ENCODE peak calls at places on chromosomes 11 and 22, in four cellular contexts. P, S, K and C are unnamed samples.

GRCh38 chr22:27260087-27260730 is 541.3 kb downstream of the MN1 start:
- DNase-seq in P (no peak), S (peak; percentile 26), K (peak; percentile 94), C (no peak)

GRCh38 chr11:26199341-26199740 is 132.6 kb upstream of the ANO3 start:
- DNase-seq in P (peak; percentile 20), S (no peak), K (no peak), C (no peak)

GRCh38 chr22:31148953-31149627 is 8.8 kb upstream of the PLA2G3 start:
- DNase-seq in P (peak; percentile 78), S (peak; percentile 94), K (peak; percentile 83), C (peak; percentile 84)

GRCh38 chr11:26276798-26277424 is 55.0 kb upstream of the ANO3 start:
- DNase-seq in P (peak; percentile 65), S (peak; percentile 87), K (peak; percentile 67), C (peak; percentile 70)

GRCh38 chr11:76176463-76176862 is 29.8 kb downstream of the WNT11 start:
- DNase-seq in P (no peak), S (peak; percentile 24), K (no peak), C (no peak)

GRCh38 chr11:130979386-130979972 is 63.2 kb upstream of the SNX19 start:
- DNase-seq in P (peak; percentile 76), S (peak; percentile 82), K (peak; percentile 69), C (peak; percentile 39)

GRCh38 chr22:39996732-39997131 is 2.0 kb downstream of the FAM83F start:
- DNase-seq in P (no peak), S (no peak), K (no peak), C (no peak)

GRCh38 chr11:128632151-128632791 is 44.9 kb upstream of the ETS1 start:
- DNase-seq in P (peak; percentile 78), S (peak; percentile 88), K (peak; percentile 80), C (peak; percentile 68)

GRCh38 chr11:76086713-76087635 is 119.3 kb downstream of the WNT11 start:
- DNase-seq in P (peak; percentile 88), S (no peak), K (no peak), C (no peak)

GRCh38 chr22:35664955-35665577 is 16.8 kb downstream of the APOL6 start:
- DNase-seq in P (no peak), S (peak; percentile 37), K (no peak), C (no peak)

GRCh38 chr11:72478596-72479143 is 44.3 kb upstream of the CLPB start:
- DNase-seq in P (peak; percentile 13), S (no peak), K (no peak), C (no peak)

DNA sequence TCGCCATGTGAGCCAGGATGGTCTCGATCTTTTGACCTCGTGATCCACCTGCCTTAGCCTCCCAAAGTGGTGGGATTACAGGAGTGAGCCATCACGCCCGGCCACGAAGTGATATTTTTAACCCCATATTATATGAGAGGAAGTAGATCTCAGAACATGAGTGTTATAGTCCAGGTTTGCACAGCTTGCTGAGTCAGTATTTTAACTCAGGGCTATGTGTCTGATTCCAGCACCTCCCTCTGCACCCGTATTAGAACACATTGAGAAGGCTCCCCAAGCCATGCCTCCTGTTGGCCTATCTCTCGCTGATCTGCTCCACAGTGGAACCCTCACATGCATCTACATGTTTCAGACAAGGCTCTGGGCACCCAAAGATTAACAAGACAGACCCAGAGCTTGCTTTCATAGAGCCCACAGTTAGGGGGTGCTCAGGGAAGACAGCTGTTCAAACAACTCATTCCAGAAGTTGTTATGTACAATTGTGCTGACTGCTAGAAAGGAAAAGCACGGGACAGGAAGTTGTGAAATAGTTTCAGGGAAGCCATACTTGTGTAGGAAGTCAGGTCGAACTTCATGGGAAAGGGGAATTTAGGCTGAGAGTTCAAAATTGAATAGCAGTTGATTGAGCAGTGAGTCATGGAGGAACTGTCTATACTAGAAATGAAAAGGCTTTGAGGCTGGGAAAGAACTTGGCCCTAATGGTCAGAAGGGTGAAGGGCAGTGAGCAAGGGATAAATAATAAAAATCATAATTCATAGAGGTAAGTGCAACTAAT is 49.3 kb upstream of the CLPB start:
- DNase-seq in P (peak; percentile 9), S (no peak), K (no peak), C (peak; percentile 17)
- TF ChIP-seq EZH2phosphoT487 in P (no peak), S (no peak), K (no peak), C (no peak)

DNA sequence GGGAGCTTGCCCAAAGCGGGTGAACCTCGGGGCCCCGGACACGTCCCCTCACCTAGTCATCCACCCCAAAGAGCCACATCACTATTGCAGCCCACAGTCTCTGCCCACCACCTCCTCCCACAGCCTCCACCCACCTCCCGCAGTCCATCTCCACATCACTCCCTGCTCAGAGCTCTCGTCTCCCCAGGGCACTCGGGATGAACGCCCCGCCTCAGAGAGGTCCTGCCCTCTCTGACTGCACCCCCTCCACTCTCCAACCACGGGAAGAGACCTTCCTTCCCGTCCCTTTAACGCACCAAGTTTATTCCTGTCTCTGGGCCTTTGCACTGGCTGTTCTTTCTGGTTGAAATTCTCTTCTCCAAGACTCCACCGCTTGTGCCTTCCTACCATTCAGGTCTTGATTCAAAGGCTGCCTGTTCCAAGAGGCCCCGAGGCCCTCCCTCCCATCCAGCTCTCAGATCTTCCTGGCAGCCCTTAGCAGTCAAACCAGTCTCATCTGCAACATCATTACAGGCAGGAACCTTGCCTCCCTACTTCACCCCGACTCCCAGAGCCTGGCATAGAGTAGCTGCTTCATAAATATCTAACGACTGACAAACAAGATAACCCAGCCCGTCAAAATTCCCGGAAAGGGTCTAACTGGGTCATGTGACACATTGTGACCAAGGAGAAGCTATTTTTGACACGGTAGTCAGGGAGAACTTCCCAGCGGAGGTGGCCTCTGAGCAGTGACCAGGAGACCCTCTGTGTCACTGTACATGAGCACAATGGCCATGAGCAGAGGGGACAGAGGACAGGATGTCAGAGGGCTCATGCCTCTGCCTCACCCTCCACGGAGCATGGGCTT is 11.1 kb downstream of the KCNJ4 start:
- DNase-seq in P (no peak), S (no peak), K (no peak), C (no peak)
- H3K4me2 ChIP-seq in P (no peak overlapping the region), S (no peak overlapping the region), K (no peak overlapping the region), C (no peak overlapping the region)

GRCh38 chr11:65900899-65901180 is 652 bp upstream of the FOSL1 start:
- DNase-seq in P (no peak), S (no peak), K (no peak), C (no peak)

GRCh38 chr11:65903715-65904114 is 3.5 kb upstream of the FOSL1 start:
- DNase-seq in P (no peak), S (no peak), K (no peak), C (no peak)

GRCh38 chr11:65900125-65900898 is at the start of gene FOSL1:
- DNase-seq in P (peak; percentile 98), S (peak; percentile 98), K (peak; percentile 84), C (peak; percentile 95)

GRCh38 chr11:65906602-65907001 is 6.4 kb upstream of the FOSL1 start:
- DNase-seq in P (peak; percentile 54), S (no peak), K (no peak), C (no peak)

DNA sequence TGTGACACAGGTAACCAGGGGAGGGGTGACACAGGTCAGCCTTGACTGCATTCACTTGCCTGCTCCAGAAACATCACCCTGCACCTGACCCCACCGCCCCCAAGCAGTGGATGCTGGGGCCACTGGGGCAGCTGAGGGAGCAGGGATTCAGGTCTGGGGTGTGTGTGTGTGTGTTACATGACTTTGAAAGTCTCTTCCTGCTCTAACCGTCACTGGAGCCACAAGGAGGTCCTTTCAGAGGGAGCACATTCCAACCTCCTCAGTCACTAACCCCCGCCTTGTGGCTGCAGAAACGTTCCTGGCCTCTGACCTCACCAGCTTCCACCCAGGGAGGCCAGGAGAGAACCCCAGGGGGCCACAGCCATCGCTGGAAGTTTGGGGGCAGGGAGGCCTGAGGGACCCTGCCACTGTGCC is 2.9 kb upstream of the FOSL1 start:
- DNase-seq in P (peak; percentile 95), S (peak; percentile 72), K (peak; percentile 28), C (peak; percentile 69)
- TF ChIP-seq EZH2phosphoT487 in P (no peak), S (no peak), K (no peak), C (no peak)

GRCh38 chr22:42596863-42597530 is 17.7 kb downstream of the POLDIP3 start:
- DNase-seq in P (no peak), S (no peak), K (no peak), C (no peak)

GRCh38 chr22:42604403-42604802 is 10.3 kb downstream of the POLDIP3 start:
- DNase-seq in P (peak; percentile 49), S (no peak), K (no peak), C (no peak)

GRCh38 chr22:42603427-42603826 is 11.3 kb downstream of the POLDIP3 start:
- DNase-seq in P (no peak), S (no peak), K (no peak), C (no peak)

GRCh38 chr22:42601879-42602465 is 12.7 kb downstream of the POLDIP3 start:
- DNase-seq in P (no peak), S (no peak), K (no peak), C (no peak)

GRCh38 chr22:42602470-42602869 is 12.2 kb downstream of the POLDIP3 start:
- DNase-seq in P (no peak), S (no peak), K (no peak), C (no peak)
- H3K4me2 ChIP-seq in P (no peak overlapping the region), S (no peak overlapping the region), K (no peak overlapping the region), C (no peak overlapping the region)

GRCh38 chr22:32395107-32395506 is 16.9 kb downstream of the RTCB start:
- DNase-seq in P (no peak), S (no peak), K (no peak), C (no peak)

GRCh38 chr22:32401486-32401885 is 10.6 kb downstream of the RTCB start:
- DNase-seq in P (no peak), S (no peak), K (no peak), C (no peak)

GRCh38 chr22:32396255-32396654 is 15.8 kb downstream of the RTCB start:
- DNase-seq in P (no peak), S (no peak), K (no peak), C (no peak)

GRCh38 chr22:32396746-32397145 is 15.3 kb downstream of the RTCB start:
- DNase-seq in P (peak; percentile 59), S (no peak), K (no peak), C (no peak)
- TF ChIP-seq EZH2phosphoT487 in P (no peak), S (no peak), K (no peak), C (no peak)

DNA sequence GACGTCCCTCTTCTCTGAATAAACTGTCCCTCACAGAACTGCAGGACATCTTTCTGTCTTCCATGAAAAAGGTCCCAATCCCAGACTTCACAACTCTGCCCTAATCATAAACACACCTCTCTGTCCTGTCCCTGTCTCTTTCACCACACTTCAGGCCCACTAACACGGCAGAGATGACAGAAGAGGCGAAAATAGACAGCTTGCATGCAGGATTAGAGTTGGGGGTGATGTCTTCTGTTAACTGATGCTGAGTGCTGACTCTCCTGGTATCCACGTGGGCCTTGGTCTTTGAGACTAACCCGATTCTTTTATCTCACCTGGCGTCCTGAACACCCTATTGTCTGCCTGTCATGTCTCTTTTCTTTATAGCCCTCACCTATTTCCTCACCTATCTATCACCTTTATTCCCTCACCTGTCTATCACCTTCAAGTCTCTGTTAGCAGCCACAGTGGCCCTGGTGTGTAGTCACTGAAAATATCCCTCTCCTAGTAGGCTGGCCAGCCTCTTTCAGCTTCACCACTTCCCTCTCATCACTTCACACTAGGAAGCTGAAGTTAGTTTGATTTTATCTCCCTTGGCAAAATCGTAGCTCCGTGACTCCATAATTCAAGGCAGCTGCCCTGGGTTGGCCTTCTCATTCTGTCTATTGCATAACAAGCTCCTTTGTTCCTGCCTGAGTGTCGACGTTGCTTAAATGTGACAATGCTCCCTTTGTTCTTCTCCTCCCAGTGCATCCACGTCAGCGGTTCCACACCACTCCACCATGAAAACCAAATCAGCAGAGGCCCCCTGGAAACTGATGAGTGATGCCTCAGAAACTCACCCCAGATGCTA is 30.6 kb upstream of the DRD2 start:
- DNase-seq in P (peak; percentile 96), S (no peak), K (peak; percentile 33), C (peak; percentile 26)
- H3K4me2 ChIP-seq in P (no peak overlapping the region), S (no peak overlapping the region), K (no peak overlapping the region), C (no peak overlapping the region)